ENCODE peak calls at places on chromosomes 4 and X, in six cellular contexts. R is neuronal stem cell, V is H1, J is mesenchymal stem cell, Y is IMR-90, O is mesendoderm. Q is an unnamed sample.

GRCh38 chr4:177332119-177332518 is 22.4 kb downstream of the NEIL3 start:
- DNase-seq in V (no peak), J (no peak), O (no peak), Y (no peak), R (no peak), Q (no peak)

GRCh38 chr4:142566243-142566642 is 279.9 kb downstream of the INPP4B start:
- DNase-seq in Y (no peak), O (no peak), R (no peak), V (no peak), J (no peak), Q (no peak)

GRCh38 chr4:147570616-147571015 is 46.6 kb upstream of the TMEM184C start:
- DNase-seq in R (no peak), V (no peak), Y (no peak), O (no peak), J (peak), Q (no peak)

GRCh38 chr4:105496899-105497298 is 23.0 kb upstream of the PPA2 start:
- DNase-seq in V (no peak), O (peak), R (no peak), J (no peak), Y (no peak), Q (no peak)

GRCh38 chr4:1910643-1911042 is 39.5 kb downstream of the NSD2 start:
- DNase-seq in J (peak), R (peak), V (peak), O (peak), Y (peak), Q (peak)

GRCh38 chr4:189294570-189294969 is 646.1 kb upstream of the FRG1 start:
- DNase-seq in V (no peak), J (no peak), R (no peak), O (no peak), Y (no peak), Q (peak)

GRCh38 chrX:64204252-64204651 is 1.3 kb downstream of the AMER1 start:
- DNase-seq in R (no peak), V (no peak), J (peak), O (peak), Y (peak), Q (no peak)

GRCh38 chr4:172813359-172813923 is 355.2 kb upstream of the GALNT7 start:
- DNase-seq in J (peak), Y (peak), V (no peak), O (no peak), R (no peak), Q (no peak)

GRCh38 chrX:153075366-153075765 is 3.1 kb downstream of the PNMA6A start:
- DNase-seq in Y (no peak), O (no peak), J (no peak), V (no peak), R (no peak), Q (no peak)

GRCh38 chr4:13706716-13707115 is 79.2 kb upstream of the BOD1L1 start:
- DNase-seq in Y (no peak), R (no peak), O (no peak), V (no peak), J (no peak), Q (no peak)

GRCh38 chrX:48590203-48591103 is 6.8 kb upstream of the WDR13 start:
- DNase-seq in R (no peak), Y (no peak), O (no peak), V (no peak), J (peak), Q (no peak)

GRCh38 chr4:172356002-172356401 is 542.8 kb downstream of the GALNTL6 start:
- DNase-seq in Y (no peak), O (no peak), J (no peak), V (no peak), R (no peak), Q (no peak)

GRCh38 chr4:71303850-71304249 is 35.0 kb upstream of the SLC4A4 start:
- DNase-seq in Y (peak), J (no peak), V (no peak), O (no peak), R (no peak), Q (peak)

GRCh38 chrX:9282325-9282724 is 182.5 kb upstream of the TBL1X start:
- DNase-seq in O (no peak), V (no peak), Y (no peak), J (no peak), R (no peak), Q (no peak)

GRCh38 chrX:67604979-67605703 is 61.3 kb downstream of the AR start:
- DNase-seq in R (no peak), V (no peak), O (peak), Y (peak), J (peak), Q (no peak)

GRCh38 chrX:123308663-123309062 is 124.6 kb downstream of the GRIA3 start:
- DNase-seq in J (no peak), Y (no peak), O (no peak), V (no peak), R (no peak), Q (no peak)

GRCh38 chr4:159107203-159107921 is 4.5 kb downstream of the RAPGEF2 start:
- DNase-seq in R (no peak), V (no peak), O (no peak), J (peak), Y (peak), Q (no peak)
- H3K4me3 ChIP-seq in R (no peak), V (no peak), O (no peak), J (no peak), Y (no peak), Q (no peak)

DNA sequence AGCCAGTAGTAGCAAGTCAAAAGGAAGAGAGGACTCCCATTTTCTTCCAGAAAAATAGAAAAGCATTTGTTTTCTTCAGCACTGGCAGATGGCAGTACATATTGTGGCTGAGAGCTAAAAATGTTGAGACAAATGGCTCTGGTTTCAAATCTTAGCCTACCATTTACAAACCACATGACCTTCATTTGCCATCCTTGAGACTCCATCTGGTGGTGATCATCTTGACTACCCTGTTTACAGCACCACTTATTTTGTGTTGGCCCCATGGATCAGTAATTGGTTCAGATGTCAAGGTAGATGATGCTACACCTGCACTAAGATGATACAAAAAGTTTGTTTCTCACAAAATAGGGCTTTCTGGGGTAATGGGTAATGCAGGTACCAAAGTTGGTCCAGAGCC is 951.8 kb upstream of the IGFBP7 start:
- DNase-seq in R (no peak), O (peak), Y (no peak), V (no peak), J (no peak), Q (peak)
- H2BK120ac ChIP-seq in R (no peak), O (no peak), Y (no peak), V (no peak), J (no peak), Q (no peak)

DNA sequence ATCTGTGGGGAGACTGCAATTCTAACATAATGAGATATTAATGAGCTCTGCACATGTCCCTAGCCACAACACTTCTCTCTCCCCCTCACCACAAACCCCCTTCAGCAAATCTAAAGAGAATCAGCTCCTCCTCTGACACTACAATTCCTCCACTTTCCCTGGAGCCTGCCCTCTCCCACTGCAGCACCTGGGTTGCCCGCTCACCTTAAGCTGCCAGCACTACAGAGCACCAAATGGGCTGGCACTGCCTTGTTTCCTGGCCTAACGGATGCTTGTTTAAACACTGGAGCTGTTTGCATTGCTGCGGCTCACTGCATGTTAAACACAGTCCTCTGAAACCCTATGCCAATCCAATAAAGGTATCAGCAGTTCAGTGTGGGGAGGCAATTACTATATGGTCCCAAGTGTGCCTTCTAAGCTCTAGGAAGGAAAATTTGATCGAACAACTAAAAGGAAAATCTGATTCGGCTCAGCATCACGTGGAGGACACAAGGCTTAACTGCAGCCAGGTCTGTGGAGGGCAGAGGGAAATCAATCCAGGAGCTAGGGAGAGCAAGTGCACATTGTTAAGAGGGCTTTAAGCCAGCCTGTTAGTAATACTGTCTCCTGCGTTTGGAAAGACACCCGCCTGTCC is 232.3 kb downstream of the MAML3 start:
- DNase-seq in R (no peak), Y (no peak), V (no peak), O (no peak), J (no peak), Q (no peak)
- H3K4me3 ChIP-seq in R (no peak), Y (no peak), V (no peak), O (no peak), J (no peak), Q (no peak)

DNA sequence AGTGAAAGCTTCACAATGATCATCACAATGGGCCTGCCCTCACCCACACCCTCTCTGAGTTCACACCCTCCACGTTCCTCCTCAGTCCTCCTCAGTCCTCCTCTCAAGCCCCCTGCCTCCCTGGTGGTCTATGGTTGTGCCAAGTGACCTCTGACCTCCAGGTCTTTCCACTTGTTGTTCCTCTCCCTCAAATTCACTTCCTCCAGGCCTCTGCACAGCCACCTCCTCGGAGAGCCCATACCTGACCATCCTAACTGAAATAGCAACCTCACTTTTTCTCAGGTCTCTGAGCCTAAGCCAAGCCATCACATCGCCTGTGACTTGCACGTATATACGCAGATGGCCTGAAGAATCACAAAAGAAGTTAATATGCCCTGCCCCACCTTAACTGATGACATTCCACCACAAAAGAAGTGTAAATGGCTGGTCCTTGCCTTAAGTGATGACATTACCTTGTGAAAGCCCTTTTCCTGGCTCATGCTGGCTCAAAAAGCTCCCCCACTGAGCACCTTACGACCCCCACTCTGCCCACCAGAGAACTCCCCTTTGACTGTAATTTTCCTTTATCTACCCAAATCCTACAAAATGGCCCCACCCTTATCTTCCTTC is 293.4 kb upstream of the TENM3 start:
- DNase-seq in Y (no peak), J (no peak), O (peak), V (peak), R (no peak), Q (no peak)
- H2BK120ac ChIP-seq in Y (no peak), J (no peak), O (no peak), V (peak), R (no peak), Q (no peak)

Q was measured in trophoblast cell.